ENCODE peak calls at places on chromosome 20, in nine cellular contexts. A is T-helper 2 cell; L is SW 1271; I is central memory CD4-positive, alpha-beta T cell; X is naive thymus-derived CD8-positive, alpha-beta T cell; Q is NCI-H446 treated with DMSO at 0.1 percent for 48 hours; O is OCI-LY7; D is GM23338; J is GM12865. F is an unnamed sample.

GRCh38 chr20:17642404-17643269 is 39.4 kb downstream of the RRBP1 start:
- DNase-seq in A (no peak), L (no peak), I (no peak), X (no peak), Q (no peak), O (no peak), D (no peak), J (no peak), F (no peak)

GRCh38 chr20:34861386-34862084 is 11.1 kb downstream of the GGT7 start:
- DNase-seq in A (no peak), L (no peak), I (no peak), X (no peak), Q (no peak), O (no peak), D (no peak), J (no peak), F (no peak)

GRCh38 chr20:3698511-3699436 is 13.6 kb downstream of the SIGLEC1 start:
- DNase-seq in A (no peak), L (no peak), I (no peak), X (no peak), Q (no peak), O (no peak), D (no peak), J (no peak), F (no peak)

GRCh38 chr20:4795394-4795793 is 73.7 kb downstream of the PRND start:
- DNase-seq in A (no peak), L (no peak), I (no peak), X (no peak), Q (no peak), O (no peak), D (peak), J (peak), F (no peak)

GRCh38 chr20:17634666-17635319 is 47.2 kb downstream of the RRBP1 start:
- DNase-seq in A (no peak), L (no peak), I (no peak), X (no peak), Q (no peak), O (no peak), D (no peak), J (no peak), F (no peak)

GRCh38 chr20:3997446-3997845 is 17.9 kb downstream of the RNF24 start:
- DNase-seq in A (no peak), L (no peak), I (no peak), X (no peak), Q (no peak), O (no peak), D (no peak), J (no peak), F (no peak)

GRCh38 chr20:8095648-8096572 is 36.2 kb upstream of the PLCB1 start:
- DNase-seq in A (no peak), L (no peak), I (no peak), X (no peak), Q (no peak), O (no peak), D (no peak), J (no peak), F (no peak)

GRCh38 chr20:37989601-37990001 is 43.7 kb downstream of the TTI1 start:
- DNase-seq in A (no peak), L (no peak), I (no peak), X (no peak), Q (no peak), O (no peak), D (no peak), J (peak), F (no peak)

GRCh38 chr20:4869290-4870193 is 131.8 kb downstream of the SLC23A2 start:
- DNase-seq in A (no peak), L (no peak), I (peak), X (no peak), Q (no peak), O (no peak), D (peak), J (no peak), F (no peak)

GRCh38 chr20:440636-441035 is 21.7 kb downstream of the TBC1D20 start:
- DNase-seq in A (no peak), L (no peak), I (no peak), X (no peak), Q (no peak), O (no peak), D (no peak), J (no peak), F (no peak)

GRCh38 chr20:4812641-4813075 is 90.9 kb downstream of the PRND start:
- DNase-seq in A (no peak), L (no peak), I (peak), X (peak), Q (no peak), O (peak), D (no peak), J (peak), F (no peak)

GRCh38 chr20:62876826-62877728 is 15.5 kb upstream of the TCFL5 start:
- DNase-seq in A (no peak), L (no peak), I (no peak), X (no peak), Q (no peak), O (no peak), D (no peak), J (no peak), F (no peak)

GRCh38 chr20:48454721-48455490 is 372.9 kb downstream of the PREX1 start:
- DNase-seq in A (no peak), L (no peak), I (no peak), X (no peak), Q (no peak), O (no peak), D (no peak), J (no peak), F (no peak)

GRCh38 chr20:25006431-25007167 is 14.0 kb upstream of the APMAP start:
- DNase-seq in A (no peak), L (no peak), I (no peak), X (no peak), Q (no peak), O (no peak), D (no peak), J (no peak), F (no peak)

GRCh38 chr20:50930139-50931047 is 844 bp downstream of the ADNP start:
- DNase-seq in A (no peak), L (no peak), I (no peak), X (peak), Q (no peak), O (peak), D (no peak), J (peak), F (no peak)

GRCh38 chr20:43746344-43747137 is 19.7 kb upstream of the GTSF1L start:
- DNase-seq in A (no peak), L (no peak), I (no peak), X (no peak), Q (no peak), O (no peak), D (no peak), J (no peak), F (no peak)